ENCODE peak calls at places on chromosomes 12 and 14, in five cellular contexts. I is A549, F is body of pancreas, S is upper lobe of right lung, O is HCT116. X is an unnamed sample. For H3K9me3 and H3K4me1, the result is how much of the 10 kb centered on the place peaks cover.

GRCh38 chr12:54716284-54716683 is 68.1 kb upstream of the DCD start:
- DNase-seq in S (no peak), F (no peak), O (no peak), I (no peak), X (no peak)

GRCh38 chr12:9869307-9870161 is at the start of gene CLEC2B:
- DNase-seq in S (no peak), I (no peak), O (no peak), F (no peak), X (peak)

GRCh38 chr14:94970937-94971730 is 186.2 kb downstream of the DICER1 start:
- DNase-seq in I (no peak), O (no peak), F (no peak), S (no peak), X (no peak)

GRCh38 chr12:124842800-124843510 is 20.7 kb downstream of the SCARB1 start:
- DNase-seq in S (no peak), I (no peak), F (no peak), O (no peak), X (no peak)

GRCh38 chr12:24360907-24361306 is 411.4 kb upstream of the SOX5 start:
- DNase-seq in I (no peak), F (no peak), S (no peak), O (no peak), X (no peak)

GRCh38 chr12:2833327-2833726 is 1.5 kb downstream of the NRIP2 start:
- DNase-seq in O (no peak), S (no peak), I (no peak), F (no peak), X (no peak)

GRCh38 chr12:77893918-77894317 is 63.2 kb downstream of the NAV3 start:
- DNase-seq in I (peak), O (peak), S (no peak), F (peak), X (no peak)

GRCh38 chr12:48882325-48882687 is 16.6 kb upstream of the RND1 start:
- DNase-seq in F (peak), O (no peak), S (no peak), I (no peak), X (no peak)

GRCh38 chr14:65415613-65416012 is 3.1 kb downstream of the FUT8 start:
- DNase-seq in I (no peak), O (no peak), F (no peak), S (no peak), X (no peak)

GRCh38 chr12:113347-113746 is 46.8 kb downstream of the IQSEC3 start:
- DNase-seq in I (no peak), S (no peak), O (peak), F (no peak), X (no peak)

GRCh38 chr12:104761091-104761490 is 197.0 kb downstream of the SLC41A2 start:
- DNase-seq in F (no peak), I (no peak), O (no peak), S (no peak), X (no peak)

GRCh38 chr12:100146252-100146651 is 3.6 kb upstream of the BLTP3B start:
- DNase-seq in I (no peak), O (no peak), S (no peak), F (no peak), X (no peak)

GRCh38 chr12:54352891-54353874 is 11.1 kb downstream of the GPR84 start:
- DNase-seq in O (no peak), S (no peak), I (no peak), F (peak), X (no peak)

GRCh38 chr14:60487211-60487610 is 1.3 kb upstream of the C14orf39 start:
- DNase-seq in I (no peak), F (no peak), S (no peak), O (no peak), X (no peak)

GRCh38 chr12:49868952-49869815 is 26.3 kb upstream of the BCDIN3D start:
- DNase-seq in O (no peak), S (peak), I (no peak), F (peak), X (no peak)

GRCh38 chr14:35342160-35343010 is 50.2 kb downstream of the PSMA6 start:
- DNase-seq in I (no peak), F (peak), S (no peak), O (no peak), X (no peak)

DNA sequence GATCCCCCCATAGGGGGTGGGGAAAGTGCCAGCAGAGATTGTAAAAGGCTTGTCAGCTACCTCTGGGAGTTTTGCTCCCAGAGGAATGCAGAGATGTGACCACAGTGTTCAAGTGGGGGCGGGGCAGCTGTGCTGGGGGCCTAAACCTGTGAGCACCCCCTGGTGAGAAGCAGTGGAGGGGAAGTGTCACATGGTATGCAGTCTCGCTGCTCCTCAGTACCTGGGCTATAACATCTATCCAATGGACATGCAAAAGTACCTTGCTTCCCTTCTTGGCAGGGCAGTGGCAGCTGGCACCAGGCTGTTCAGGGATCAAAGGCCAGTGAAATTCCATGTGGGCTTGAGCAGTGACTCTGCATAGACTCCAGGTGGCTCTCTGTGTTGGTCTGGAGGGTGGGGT is 20.3 kb downstream of the OR4K2 start:
- DNase-seq in S (no peak), O (no peak), F (no peak), I (no peak), X (no peak)
- H3K9me3 ChIP-seq in S (under half), O (under half), F (under half), I (under half), X (under half)

DNA sequence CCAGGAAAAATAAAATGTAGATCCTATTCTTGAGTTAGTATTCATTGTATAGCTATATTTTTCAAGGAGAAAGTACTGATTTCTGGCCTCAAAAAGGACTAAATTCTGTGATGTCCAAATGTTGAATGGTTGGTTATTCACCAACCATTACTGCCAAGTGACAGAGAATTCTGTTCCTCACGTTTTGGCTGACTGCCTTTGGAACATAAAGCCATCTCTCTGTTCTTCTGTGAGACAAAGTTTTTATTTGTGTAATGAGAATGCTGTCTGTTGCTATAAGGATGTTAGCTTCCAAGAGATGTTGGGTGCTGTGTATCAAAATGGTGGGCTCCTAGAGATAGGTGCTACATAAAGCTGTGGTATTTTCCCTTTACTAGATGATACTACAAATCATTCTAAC is 9.3 kb downstream of the ZNF410 start:
- DNase-seq in O (no peak), S (no peak), F (no peak), I (no peak), X (no peak)
- H3K4me1 ChIP-seq in O (under half), S (under half), F (under half), I (under half), X (under half)

DNA sequence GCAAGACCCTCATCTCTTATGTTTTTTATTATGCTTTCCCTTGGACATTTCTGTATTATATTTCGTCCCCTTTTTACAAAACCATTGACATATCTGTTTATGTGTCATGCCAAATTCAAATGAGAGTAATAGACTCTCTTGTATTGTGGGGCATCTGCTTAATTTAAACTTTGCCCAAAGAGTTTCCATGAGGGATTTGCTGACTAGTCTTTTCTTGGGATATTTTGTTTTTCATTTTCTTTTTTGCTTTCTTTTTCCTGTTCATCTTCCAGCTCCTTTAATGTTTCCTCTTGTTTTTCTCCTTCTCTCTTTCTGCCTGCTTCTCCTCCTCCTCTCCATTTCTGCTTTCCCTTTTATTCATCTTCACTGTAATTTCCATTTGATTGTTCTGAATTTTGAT is 13.8 kb upstream of the ZNF26 start:
- DNase-seq in S (no peak), F (no peak), I (no peak), O (no peak), X (no peak)
- H3K9me3 ChIP-seq in S (under half), F (under half), I (half or more), O (under half), X (under half)

DNA sequence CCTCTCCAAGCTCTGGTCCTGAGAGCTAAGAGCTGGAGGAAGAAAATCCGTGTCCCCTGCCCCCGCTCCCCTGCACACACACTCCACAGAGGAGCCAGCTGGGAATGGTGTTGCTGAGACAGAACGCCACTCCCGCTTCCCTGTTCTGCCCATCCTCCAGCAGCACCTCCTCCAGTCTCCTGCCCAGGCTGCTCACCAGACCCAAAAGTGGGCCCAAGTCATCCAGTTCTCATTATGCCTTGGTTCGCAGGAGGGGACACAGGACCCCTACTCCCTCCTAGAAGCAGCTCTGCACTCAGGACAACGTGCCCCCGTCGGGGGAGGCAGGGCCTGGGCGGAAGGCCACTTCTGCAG is 861 bp upstream of the TRMT61A start:
- DNase-seq in F (no peak), I (no peak), O (no peak), S (no peak), X (no peak)
- H3K4me1 ChIP-seq in F (half or more), I (half or more), O (under half), S (under half), X (under half)

DNA sequence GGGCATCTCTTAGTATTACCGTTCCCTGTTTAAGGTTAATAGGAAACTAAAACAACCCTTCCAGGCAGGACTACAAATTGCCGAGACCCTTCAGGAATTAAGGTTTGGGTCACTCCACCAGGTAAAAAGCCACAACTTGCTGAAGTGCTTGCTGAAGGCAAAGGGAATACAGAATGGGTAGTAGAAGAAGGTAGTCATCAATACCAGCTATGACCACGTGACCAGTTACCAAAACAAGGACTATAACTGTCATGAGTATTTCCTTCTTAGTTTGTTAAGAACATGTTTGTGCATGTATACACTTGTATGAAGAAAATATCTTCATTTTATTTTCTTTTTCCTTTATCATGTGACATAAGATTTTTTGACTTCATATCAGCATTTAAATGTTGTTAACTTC is 578.7 kb upstream of the FBXO33 start:
- DNase-seq in I (no peak), O (no peak), S (no peak), F (no peak), X (no peak)
- H3K9me3 ChIP-seq in I (under half), O (under half), S (under half), F (under half), X (under half)